ENCODE peak calls at places on chromosomes 16 and 17, in seven cellular contexts. One of them, this sample, is unnamed.

GRCh38 chr16:85086347-85087291 is 25.7 kb downstream of the CIBAR2 start:
- DNase-seq in Karpas-422: peak
- DNase-seq in adipocyte: peak
- DNase-seq in small intestine: peak
- DNase-seq in H7: peak
- DNase-seq in kidney epithelial cell: no peak
- DNase-seq in left ventricle myocardium inferior: peak
- DNase-seq in this sample: no peak

GRCh38 chr16:65309294-65309850 is 187.5 kb upstream of the CDH11 start:
- DNase-seq in Karpas-422: no peak
- DNase-seq in small intestine: no peak
- DNase-seq in adipocyte: no peak
- DNase-seq in left ventricle myocardium inferior: no peak
- DNase-seq in kidney epithelial cell: no peak
- DNase-seq in H7: no peak
- DNase-seq in this sample: no peak

GRCh38 chr16:23509441-23509754 is 896 bp downstream of the GGA2 start:
- DNase-seq in small intestine: no peak
- DNase-seq in left ventricle myocardium inferior: no peak
- DNase-seq in adipocyte: peak
- DNase-seq in kidney epithelial cell: no peak
- DNase-seq in H7: no peak
- DNase-seq in Karpas-422: no peak
- DNase-seq in this sample: no peak

GRCh38 chr16:58299757-58300349 is 5.0 kb upstream of the PRSS54 start:
- DNase-seq in small intestine: peak
- DNase-seq in kidney epithelial cell: no peak
- DNase-seq in adipocyte: peak
- DNase-seq in left ventricle myocardium inferior: no peak
- DNase-seq in H7: peak
- DNase-seq in Karpas-422: peak
- DNase-seq in this sample: no peak

GRCh38 chr17:79942591-79943353 is 92.9 kb downstream of the TBC1D16 start:
- DNase-seq in left ventricle myocardium inferior: peak
- DNase-seq in small intestine: no peak
- DNase-seq in Karpas-422: no peak
- DNase-seq in kidney epithelial cell: no peak
- DNase-seq in H7: peak
- DNase-seq in adipocyte: no peak
- DNase-seq in this sample: no peak

GRCh38 chr16:19513377-19514053 is 8.4 kb downstream of the GDE1 start:
- DNase-seq in left ventricle myocardium inferior: no peak
- DNase-seq in kidney epithelial cell: no peak
- DNase-seq in Karpas-422: no peak
- DNase-seq in adipocyte: peak
- DNase-seq in small intestine: peak
- DNase-seq in H7: no peak
- DNase-seq in this sample: no peak

GRCh38 chr16:28140788-28141618 is 70.8 kb downstream of the XPO6 start:
- DNase-seq in Karpas-422: peak
- DNase-seq in adipocyte: no peak
- DNase-seq in small intestine: peak
- DNase-seq in kidney epithelial cell: no peak
- DNase-seq in left ventricle myocardium inferior: no peak
- DNase-seq in H7: no peak
- DNase-seq in this sample: no peak

GRCh38 chr16:933581-933980 is 37.2 kb downstream of the LMF1 start:
- DNase-seq in small intestine: no peak
- DNase-seq in Karpas-422: no peak
- DNase-seq in kidney epithelial cell: no peak
- DNase-seq in H7: no peak
- DNase-seq in adipocyte: no peak
- DNase-seq in left ventricle myocardium inferior: no peak
- DNase-seq in this sample: no peak

GRCh38 chr16:66264311-66265105 is 102.0 kb upstream of the CDH5 start:
- DNase-seq in kidney epithelial cell: no peak
- DNase-seq in H7: no peak
- DNase-seq in left ventricle myocardium inferior: no peak
- DNase-seq in adipocyte: no peak
- DNase-seq in small intestine: no peak
- DNase-seq in Karpas-422: no peak
- DNase-seq in this sample: peak

GRCh38 chr16:56193951-56194726 is 2.9 kb downstream of the GNAO1 start:
- DNase-seq in kidney epithelial cell: peak
- DNase-seq in small intestine: peak
- DNase-seq in H7: peak
- DNase-seq in Karpas-422: peak
- DNase-seq in left ventricle myocardium inferior: peak
- DNase-seq in adipocyte: peak
- DNase-seq in this sample: peak

GRCh38 chr17:44605116-44605505 is 47.8 kb downstream of the FZD2 start:
- DNase-seq in kidney epithelial cell: no peak
- DNase-seq in Karpas-422: no peak
- DNase-seq in small intestine: no peak
- DNase-seq in adipocyte: no peak
- DNase-seq in left ventricle myocardium inferior: no peak
- DNase-seq in H7: no peak
- DNase-seq in this sample: no peak

GRCh38 chr17:9239821-9240658 is 218.7 kb downstream of the NTN1 start:
- DNase-seq in Karpas-422: no peak
- DNase-seq in small intestine: peak
- DNase-seq in left ventricle myocardium inferior: peak
- DNase-seq in kidney epithelial cell: no peak
- DNase-seq in H7: peak
- DNase-seq in adipocyte: peak
- DNase-seq in this sample: no peak

GRCh38 chr17:6636105-6636504 is 4.4 kb downstream of the KIAA0753 start:
- DNase-seq in H7: no peak
- DNase-seq in left ventricle myocardium inferior: no peak
- DNase-seq in kidney epithelial cell: no peak
- DNase-seq in adipocyte: no peak
- DNase-seq in small intestine: no peak
- DNase-seq in Karpas-422: no peak
- DNase-seq in this sample: no peak

GRCh38 chr17:17710728-17711541 is 29.7 kb downstream of the RAI1 start:
- DNase-seq in left ventricle myocardium inferior: no peak
- DNase-seq in kidney epithelial cell: peak
- DNase-seq in adipocyte: peak
- DNase-seq in small intestine: peak
- DNase-seq in H7: peak
- DNase-seq in Karpas-422: no peak
- DNase-seq in this sample: no peak

GRCh38 chr16:27921134-27921533 is 142.4 kb downstream of the GSG1L start:
- DNase-seq in adipocyte: no peak
- DNase-seq in Karpas-422: no peak
- DNase-seq in kidney epithelial cell: no peak
- DNase-seq in small intestine: no peak
- DNase-seq in left ventricle myocardium inferior: no peak
- DNase-seq in H7: no peak
- DNase-seq in this sample: no peak

GRCh38 chr17:2054262-2054739 is 602 bp upstream of the HIC1 start:
- DNase-seq in kidney epithelial cell: no peak
- DNase-seq in small intestine: no peak
- DNase-seq in Karpas-422: peak
- DNase-seq in adipocyte: peak
- DNase-seq in left ventricle myocardium inferior: no peak
- DNase-seq in H7: no peak
- DNase-seq in this sample: no peak

GRCh38 chr17:69560987-69561441 is 146.5 kb downstream of the MAP2K6 start:
- DNase-seq in Karpas-422: no peak
- DNase-seq in H7: no peak
- DNase-seq in left ventricle myocardium inferior: no peak
- DNase-seq in adipocyte: peak
- DNase-seq in small intestine: no peak
- DNase-seq in kidney epithelial cell: no peak
- DNase-seq in this sample: no peak

GRCh38 chr17:8651013-8651412 is 20.5 kb upstream of the MYH10 start:
- DNase-seq in kidney epithelial cell: no peak
- DNase-seq in H7: no peak
- DNase-seq in small intestine: no peak
- DNase-seq in adipocyte: no peak
- DNase-seq in Karpas-422: no peak
- DNase-seq in left ventricle myocardium inferior: no peak
- DNase-seq in this sample: no peak

GRCh38 chr17:66507103-66507923 is 204.9 kb downstream of the PRKCA start:
- DNase-seq in kidney epithelial cell: no peak
- DNase-seq in small intestine: no peak
- DNase-seq in H7: no peak
- DNase-seq in Karpas-422: no peak
- DNase-seq in left ventricle myocardium inferior: no peak
- DNase-seq in adipocyte: peak
- DNase-seq in this sample: no peak

GRCh38 chr16:3637371-3637923 is 17.0 kb upstream of the DNASE1 start:
- DNase-seq in adipocyte: peak
- DNase-seq in small intestine: peak
- DNase-seq in left ventricle myocardium inferior: no peak
- DNase-seq in Karpas-422: peak
- DNase-seq in H7: peak
- DNase-seq in kidney epithelial cell: no peak
- DNase-seq in this sample: no peak

GRCh38 chr16:67246081-67246944 is 968 bp downstream of the FHOD1 start:
- DNase-seq in H7: peak
- DNase-seq in Karpas-422: peak
- DNase-seq in adipocyte: peak
- DNase-seq in left ventricle myocardium inferior: peak
- DNase-seq in kidney epithelial cell: no peak
- DNase-seq in small intestine: peak
- DNase-seq in this sample: no peak

GRCh38 chr17:81924557-81925532 is 2.7 kb downstream of the MAFG start:
- DNase-seq in kidney epithelial cell: no peak
- DNase-seq in H7: peak
- DNase-seq in small intestine: peak
- DNase-seq in Karpas-422: peak
- DNase-seq in left ventricle myocardium inferior: no peak
- DNase-seq in adipocyte: no peak
- DNase-seq in this sample: no peak

GRCh38 chr17:38322156-38322779 is 21.5 kb downstream of the GPR179 start:
- DNase-seq in kidney epithelial cell: no peak
- DNase-seq in left ventricle myocardium inferior: peak
- DNase-seq in H7: peak
- DNase-seq in Karpas-422: peak
- DNase-seq in small intestine: peak
- DNase-seq in adipocyte: peak
- DNase-seq in this sample: no peak

GRCh38 chr16:89615596-89616090 is 2.2 kb downstream of the DPEP1 start:
- DNase-seq in adipocyte: peak
- DNase-seq in H7: peak
- DNase-seq in left ventricle myocardium inferior: no peak
- DNase-seq in kidney epithelial cell: no peak
- DNase-seq in Karpas-422: peak
- DNase-seq in small intestine: no peak
- DNase-seq in this sample: no peak

DNA sequence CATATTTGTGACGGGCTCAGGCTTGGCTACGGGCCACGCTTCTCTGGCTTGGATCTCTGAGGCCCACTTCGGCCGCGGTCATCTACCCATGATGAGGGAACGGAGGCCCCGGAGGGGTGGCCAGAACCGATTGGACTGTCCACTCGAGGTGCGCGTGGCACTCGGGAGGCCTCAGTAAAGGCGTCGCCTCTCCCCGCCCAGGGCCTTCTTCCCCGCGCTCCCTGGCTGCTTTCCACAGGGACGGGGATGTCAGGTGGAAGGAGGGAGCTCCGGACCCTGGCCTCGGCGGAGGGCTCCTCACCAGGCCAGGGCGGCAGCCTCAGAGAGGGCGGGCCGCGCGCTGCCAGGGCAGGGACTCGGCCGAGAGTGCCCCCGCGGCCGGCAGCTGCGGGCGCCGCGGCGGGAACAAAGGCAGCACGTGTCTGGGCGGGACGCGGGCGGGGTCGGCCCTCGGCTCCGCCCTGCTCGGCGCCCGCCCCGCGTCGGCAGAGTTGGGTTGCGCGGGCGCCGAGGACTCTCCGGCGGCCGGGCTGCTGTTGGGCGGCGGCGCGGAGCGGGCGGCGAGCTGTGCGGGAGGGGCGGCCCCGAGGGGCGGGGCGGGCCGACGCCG is 597 bp upstream of the CDK5R1 start:
- DNase-seq in H7: peak
- DNase-seq in kidney epithelial cell: no peak
- DNase-seq in Karpas-422: peak
- DNase-seq in adipocyte: peak
- DNase-seq in left ventricle myocardium inferior: peak
- DNase-seq in small intestine: peak
- DNase-seq in this sample: no peak
- H3K4me3 ChIP-seq in H7: peak
- H3K4me3 ChIP-seq in kidney epithelial cell: peak
- H3K4me3 ChIP-seq in Karpas-422: peak
- H3K4me3 ChIP-seq in adipocyte: peak
- H3K4me3 ChIP-seq in left ventricle myocardium inferior: peak
- H3K4me3 ChIP-seq in small intestine: peak
- H3K4me3 ChIP-seq in this sample: peak

GRCh38 chr16:24976971-24977672 is 38.0 kb downstream of the ARHGAP17 start:
- DNase-seq in small intestine: no peak
- DNase-seq in left ventricle myocardium inferior: no peak
- DNase-seq in H7: no peak
- DNase-seq in kidney epithelial cell: no peak
- DNase-seq in adipocyte: no peak
- DNase-seq in Karpas-422: no peak
- DNase-seq in this sample: no peak
- H3K4me3 ChIP-seq in small intestine: no peak
- H3K4me3 ChIP-seq in left ventricle myocardium inferior: no peak
- H3K4me3 ChIP-seq in H7: no peak
- H3K4me3 ChIP-seq in kidney epithelial cell: no peak
- H3K4me3 ChIP-seq in adipocyte: peak
- H3K4me3 ChIP-seq in Karpas-422: no peak
- H3K4me3 ChIP-seq in this sample: no peak

GRCh38 chr17:58367462-58367861 is 15.5 kb upstream of the SUPT4H1 start:
- DNase-seq in H7: no peak
- DNase-seq in left ventricle myocardium inferior: no peak
- DNase-seq in Karpas-422: no peak
- DNase-seq in adipocyte: no peak
- DNase-seq in kidney epithelial cell: no peak
- DNase-seq in small intestine: peak
- DNase-seq in this sample: no peak

GRCh38 chr17:58370309-58370708 is 18.3 kb upstream of the SUPT4H1 start:
- DNase-seq in left ventricle myocardium inferior: no peak
- DNase-seq in small intestine: no peak
- DNase-seq in Karpas-422: no peak
- DNase-seq in H7: no peak
- DNase-seq in adipocyte: no peak
- DNase-seq in kidney epithelial cell: no peak
- DNase-seq in this sample: no peak

GRCh38 chr17:58369214-58370031 is 17.4 kb upstream of the SUPT4H1 start:
- DNase-seq in adipocyte: no peak
- DNase-seq in small intestine: peak
- DNase-seq in Karpas-422: no peak
- DNase-seq in kidney epithelial cell: no peak
- DNase-seq in H7: no peak
- DNase-seq in left ventricle myocardium inferior: no peak
- DNase-seq in this sample: no peak

GRCh38 chr17:58370716-58371115 is 18.7 kb upstream of the SUPT4H1 start:
- DNase-seq in Karpas-422: no peak
- DNase-seq in left ventricle myocardium inferior: no peak
- DNase-seq in small intestine: no peak
- DNase-seq in H7: no peak
- DNase-seq in kidney epithelial cell: no peak
- DNase-seq in adipocyte: no peak
- DNase-seq in this sample: peak

GRCh38 chr17:58368860-58369213 is 16.8 kb upstream of the SUPT4H1 start:
- DNase-seq in left ventricle myocardium inferior: no peak
- DNase-seq in Karpas-422: peak
- DNase-seq in H7: no peak
- DNase-seq in kidney epithelial cell: no peak
- DNase-seq in adipocyte: no peak
- DNase-seq in small intestine: no peak
- DNase-seq in this sample: no peak
- H3K4me3 ChIP-seq in left ventricle myocardium inferior: no peak
- H3K4me3 ChIP-seq in Karpas-422: no peak
- H3K4me3 ChIP-seq in H7: no peak
- H3K4me3 ChIP-seq in kidney epithelial cell: no peak
- H3K4me3 ChIP-seq in adipocyte: no peak
- H3K4me3 ChIP-seq in small intestine: no peak
- H3K4me3 ChIP-seq in this sample: no peak

GRCh38 chr17:64641499-64641898 is 20.6 kb downstream of the SMURF2 start:
- DNase-seq in kidney epithelial cell: no peak
- DNase-seq in adipocyte: peak
- DNase-seq in Karpas-422: no peak
- DNase-seq in small intestine: peak
- DNase-seq in left ventricle myocardium inferior: no peak
- DNase-seq in H7: no peak
- DNase-seq in this sample: no peak
- H3K4me3 ChIP-seq in kidney epithelial cell: no peak
- H3K4me3 ChIP-seq in adipocyte: peak
- H3K4me3 ChIP-seq in Karpas-422: no peak
- H3K4me3 ChIP-seq in small intestine: no peak
- H3K4me3 ChIP-seq in left ventricle myocardium inferior: no peak
- H3K4me3 ChIP-seq in H7: no peak
- H3K4me3 ChIP-seq in this sample: no peak

This sample was measured in vagina.